ENCODE peak calls at places on chromosome 19, in seven cellular contexts. J is effector memory CD4-positive, alpha-beta T cell; A is neural progenitor cell; C is lung; N is tibial artery; F is tibial nerve; Y is HepG2. W is an unnamed sample. For H3K4me1, the result is how much of the 10 kb centered on the place peaks cover.

GRCh38 chr19:42201489-42202289 is 15.8 kb downstream of the DEDD2 start:
- DNase-seq in Y (no peak), F (no peak), C (peak), J (peak), N (peak), A (no peak), W (no peak)

GRCh38 chr19:20471441-20471840 is 94.1 kb downstream of the ZNF737 start:
- DNase-seq in C (peak), Y (no peak), J (no peak), F (no peak), N (no peak), A (no peak), W (no peak)

GRCh38 chr19:782195-783043 is 14.8 kb upstream of the PTBP1 start:
- DNase-seq in F (no peak), Y (peak), A (peak), N (no peak), J (no peak), C (no peak), W (peak)

GRCh38 chr19:10699650-10700335 is 1.4 kb upstream of the QTRT1 start:
- DNase-seq in F (no peak), C (peak), A (peak), N (no peak), J (peak), Y (peak), W (no peak)

GRCh38 chr19:5932146-5932545 is 18.1 kb downstream of the CAPS start:
- DNase-seq in F (no peak), J (no peak), Y (no peak), A (no peak), C (no peak), N (no peak), W (no peak)

GRCh38 chr19:29404951-29405727 is 120.7 kb upstream of the VSTM2B start:
- DNase-seq in C (no peak), F (no peak), J (no peak), N (no peak), A (peak), Y (no peak), W (no peak)

GRCh38 chr19:13790354-13790753 is 4.9 kb upstream of the ZSWIM4 start:
- DNase-seq in C (no peak), F (no peak), N (no peak), Y (no peak), A (no peak), J (peak), W (no peak)

GRCh38 chr19:17424743-17425365 is 5.0 kb downstream of the MVB12A start:
- DNase-seq in C (no peak), A (peak), J (no peak), N (no peak), Y (no peak), F (no peak), W (peak)

GRCh38 chr19:41411682-41412265 is 14.2 kb downstream of the BCKDHA start:
- DNase-seq in J (no peak), N (no peak), F (no peak), A (no peak), Y (no peak), C (no peak), W (no peak)

GRCh38 chr19:4144666-4145261 is 8.7 kb upstream of the CREB3L3 start:
- DNase-seq in N (no peak), J (no peak), A (no peak), F (no peak), C (no peak), Y (no peak), W (no peak)

GRCh38 chr19:17703823-17704463 is 15.3 kb upstream of the MAP1S start:
- DNase-seq in Y (peak), C (no peak), J (peak), A (peak), N (no peak), F (peak), W (no peak)

GRCh38 chr19:9430444-9430843 is 4.9 kb downstream of the ZNF266 start:
- DNase-seq in A (no peak), J (no peak), C (no peak), Y (no peak), F (no peak), N (no peak), W (no peak)

GRCh38 chr19:37905936-37906867 is at the start of gene WDR87:
- DNase-seq in A (peak), J (peak), C (peak), Y (peak), N (no peak), F (no peak), W (peak)

GRCh38 chr19:3983936-3984583 is 1.2 kb downstream of the EEF2 start:
- DNase-seq in A (no peak), F (no peak), N (peak), J (no peak), C (no peak), Y (no peak), W (peak)

GRCh38 chr19:38838208-38838985 is 6.8 kb upstream of the ECH1 start:
- DNase-seq in F (no peak), N (no peak), J (no peak), C (no peak), Y (no peak), A (no peak), W (peak)

GRCh38 chr19:12676384-12676792 is 5.3 kb downstream of the DHPS start:
- DNase-seq in A (peak), Y (peak), N (peak), J (peak), F (peak), C (peak), W (peak)

GRCh38 chr19:32653626-32653968 is 21.4 kb downstream of the ANKRD27 start:
- DNase-seq in Y (no peak), C (no peak), J (no peak), F (no peak), A (no peak), N (no peak), W (no peak)

GRCh38 chr19:55585658-55586339 is 5.2 kb upstream of the ZNF579 start:
- DNase-seq in N (peak), Y (peak), C (peak), A (peak), F (peak), J (peak), W (peak)

GRCh38 chr19:4575978-4576933 is 16.8 kb upstream of the SEMA6B start:
- DNase-seq in A (peak), C (peak), F (peak), J (peak), Y (peak), N (no peak), W (peak)

GRCh38 chr19:18006895-18007604 is 920 bp upstream of the ARRDC2 start:
- DNase-seq in J (peak), A (peak), Y (peak), F (peak), C (peak), N (peak), W (peak)

GRCh38 chr19:5594521-5594950 is 26.8 kb upstream of the TINCR start:
- DNase-seq in Y (peak), J (no peak), A (no peak), C (no peak), F (no peak), N (no peak), W (no peak)

GRCh38 chr19:39582442-39582841 is 19.9 kb upstream of the LGALS13 start:
- DNase-seq in N (no peak), F (no peak), C (no peak), A (no peak), Y (no peak), J (no peak), W (no peak)

GRCh38 chr19:49339364-49340068 is 4.3 kb downstream of the CD37 start:
- DNase-seq in N (peak), J (no peak), A (peak), Y (no peak), C (peak), F (peak), W (peak)

GRCh38 chr19:47512948-47513319 is 1.9 kb downstream of the NAPA start:
- DNase-seq in C (no peak), J (no peak), A (no peak), Y (no peak), F (no peak), N (no peak), W (no peak)
- H3K4me3 ChIP-seq in C (no peak), J (peak), A (no peak), Y (peak), F (no peak), N (peak), W (peak)

GRCh38 chr19:33811246-33811645 is 14.6 kb downstream of the KCTD15 start:
- DNase-seq in A (no peak), Y (no peak), J (no peak), F (no peak), N (peak), C (no peak), W (peak)

GRCh38 chr19:33813391-33814101 is 16.9 kb downstream of the KCTD15 start:
- DNase-seq in F (no peak), A (no peak), N (no peak), C (no peak), Y (no peak), J (no peak), W (peak)

GRCh38 chr19:33812388-33813330 is 16.0 kb downstream of the KCTD15 start:
- DNase-seq in N (peak), A (no peak), J (no peak), F (no peak), Y (no peak), C (no peak), W (no peak)

GRCh38 chr19:33810821-33811220 is 14.2 kb downstream of the KCTD15 start:
- DNase-seq in N (no peak), A (no peak), F (no peak), J (no peak), C (no peak), Y (no peak), W (no peak)

DNA sequence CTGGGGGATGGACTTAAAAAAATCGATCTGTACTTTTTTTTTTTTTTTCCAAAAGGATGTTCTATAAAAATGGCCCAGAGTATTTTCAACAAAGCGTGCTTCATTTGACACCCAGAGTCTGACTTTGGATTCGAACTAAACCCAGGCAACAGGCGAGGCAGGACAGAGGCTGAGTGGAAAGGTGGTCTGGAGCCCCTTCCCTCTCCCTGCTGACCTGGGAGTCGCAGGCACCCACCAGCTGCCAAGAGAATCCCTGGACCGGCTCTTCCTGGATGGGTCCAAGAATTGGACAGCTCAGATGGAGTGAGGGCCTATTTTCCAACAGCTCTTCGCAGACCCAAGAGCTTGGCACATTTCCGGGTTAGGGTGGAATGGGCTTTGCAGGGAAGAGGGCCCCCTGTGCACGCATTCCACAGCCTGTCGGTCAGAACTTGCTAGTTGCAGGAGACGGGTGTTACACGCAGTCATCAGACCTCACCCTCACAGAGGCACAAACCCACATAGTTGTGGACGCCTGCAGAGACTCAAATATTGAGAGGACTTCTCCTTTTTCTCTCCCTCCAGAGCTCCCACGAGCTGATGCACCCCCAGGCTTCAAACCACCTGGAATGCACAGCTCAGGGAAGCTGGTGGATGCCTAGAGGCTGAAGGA is 15.2 kb downstream of the KCTD15 start:
- DNase-seq in C (no peak), J (no peak), A (no peak), N (no peak), Y (no peak), F (no peak), W (peak)
- H3K27ac ChIP-seq in C (no peak), J (no peak), A (no peak), N (no peak), Y (no peak), F (no peak), W (no peak)

GRCh38 chr19:15332311-15332996 is at the start of gene BRD4:
- DNase-seq in Y (no peak), A (peak), C (peak), F (peak), J (peak), N (peak), W (peak)

GRCh38 chr19:15331419-15332310 is 674 bp downstream of the BRD4 start:
- DNase-seq in J (peak), A (peak), F (no peak), C (peak), N (peak), Y (no peak), W (peak)

GRCh38 chr19:15328312-15328711 is 4.0 kb downstream of the BRD4 start:
- DNase-seq in J (no peak), C (peak), N (no peak), Y (no peak), A (no peak), F (no peak), W (no peak)

GRCh38 chr19:15324791-15325519 is 7.4 kb downstream of the BRD4 start:
- DNase-seq in Y (no peak), C (no peak), A (peak), F (no peak), J (no peak), N (no peak), W (peak)

DNA sequence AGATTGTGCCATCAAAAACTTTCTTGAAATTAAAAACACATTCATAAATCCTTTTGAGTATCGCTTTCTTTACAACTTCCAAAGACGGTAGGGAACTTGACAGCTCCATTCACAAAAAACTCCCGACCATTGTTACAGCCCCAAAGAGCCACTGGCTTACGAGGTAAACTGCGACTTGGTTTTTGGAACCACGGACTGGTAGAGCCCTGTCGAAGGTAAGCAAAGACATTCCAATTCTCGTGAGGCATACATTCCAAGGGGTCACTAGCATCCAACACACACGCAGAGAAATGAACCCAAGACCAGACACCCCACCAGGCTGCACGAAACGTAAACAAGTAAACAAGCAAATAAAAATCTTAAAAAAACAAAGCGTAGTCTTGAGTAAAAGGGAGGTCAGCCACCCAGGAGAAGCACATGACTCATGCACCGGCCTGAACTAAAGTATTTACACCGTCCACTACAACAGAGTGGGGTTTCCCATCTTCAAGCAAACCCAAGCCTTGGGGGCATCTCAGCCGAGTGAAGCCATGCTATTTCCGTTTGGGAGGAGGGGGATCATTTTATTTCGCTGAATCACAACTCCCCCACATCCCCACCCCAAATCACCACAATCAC is 1.4 kb downstream of the BRD4 start:
- DNase-seq in N (no peak), C (no peak), J (peak), Y (no peak), A (peak), F (no peak), W (no peak)
- H3K4me1 ChIP-seq in N (half or more), C (under half), J (under half), Y (half or more), A (under half), F (under half), W (under half)

DNA sequence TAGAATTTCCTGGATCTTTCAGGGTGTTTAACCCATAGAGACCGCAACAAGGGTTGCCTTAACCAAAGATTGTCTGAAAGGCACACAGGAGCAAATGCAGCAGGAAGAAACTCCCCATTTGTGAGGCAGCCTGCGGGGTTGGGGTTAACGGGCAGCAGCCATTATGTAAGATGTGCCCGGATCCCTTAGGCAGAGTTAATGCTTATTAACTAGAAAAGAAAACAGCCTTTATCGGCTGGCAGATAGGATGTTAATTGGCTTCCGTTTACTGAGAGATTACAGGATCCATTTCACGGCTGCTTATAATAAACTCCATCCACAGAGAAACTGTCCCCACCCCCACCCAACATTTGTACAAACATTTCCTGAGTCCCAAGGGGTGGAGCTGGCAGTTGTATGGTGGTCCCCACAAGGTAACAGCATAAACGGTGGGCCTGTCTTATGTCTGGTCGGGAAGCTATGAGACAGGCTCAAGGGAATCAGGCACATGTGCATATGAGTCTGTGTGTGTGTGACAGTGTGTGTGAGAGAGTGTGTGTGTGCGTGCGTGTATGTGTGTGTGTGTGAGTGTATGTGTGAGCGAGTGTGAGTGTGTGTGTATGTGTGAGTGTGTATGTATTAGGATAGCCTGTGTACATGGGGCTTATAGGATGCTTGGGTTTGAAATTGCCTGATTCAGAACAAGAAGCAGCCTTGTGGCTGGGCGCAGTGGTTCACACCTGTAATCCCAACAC is 10.5 kb downstream of the SLC25A42 start:
- DNase-seq in F (no peak), J (no peak), A (no peak), N (no peak), Y (no peak), C (no peak), W (no peak)
- H3K4me3 ChIP-seq in F (no peak), J (no peak), A (no peak), N (no peak), Y (no peak), C (no peak), W (no peak)

GRCh38 chr19:46209051-46209450 is 20.5 kb upstream of the IGFL1 start:
- DNase-seq in N (no peak), Y (no peak), J (no peak), A (no peak), F (no peak), C (no peak), W (no peak)
- H3K27ac ChIP-seq in N (no peak), Y (no peak), J (no peak), A (no peak), F (no peak), C (no peak), W (no peak)

DNA sequence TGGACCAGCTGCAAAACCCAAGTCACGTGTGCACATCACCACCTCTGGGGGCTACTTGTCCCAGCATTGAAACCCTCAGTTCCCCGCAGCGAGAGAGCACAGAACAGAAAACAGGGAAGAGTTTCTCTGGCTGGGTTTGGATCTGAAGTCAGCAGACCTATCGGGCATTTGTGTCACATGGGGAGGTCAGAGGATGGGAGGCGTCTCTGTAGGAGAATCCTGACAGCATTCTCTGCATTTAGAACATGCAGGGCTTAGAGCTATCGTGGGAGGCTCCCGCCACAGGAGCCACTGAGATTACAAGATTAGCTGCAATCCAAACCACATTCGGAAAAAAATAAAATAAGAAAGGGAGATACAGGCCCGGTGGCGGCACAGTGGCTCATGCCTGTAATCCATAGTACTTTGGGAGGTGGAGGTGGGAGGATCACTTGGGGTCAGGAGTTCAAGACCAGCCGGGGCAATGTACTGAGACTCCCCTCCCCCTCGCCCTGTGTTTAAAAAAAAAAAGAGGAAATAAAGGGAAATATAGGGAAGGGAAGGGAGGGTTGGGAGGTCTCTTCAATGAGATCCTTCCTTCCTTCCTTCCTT is 2.9 kb upstream of the TLE6 start:
- DNase-seq in N (peak), F (peak), A (peak), Y (no peak), J (no peak), C (peak), W (no peak)
- H3K4me1 ChIP-seq in N (half or more), F (under half), A (under half), Y (half or more), J (under half), C (under half), W (under half)

W was measured in pancreas.